ENCODE peak calls at places on chromosomes 6 and 20, in five cellular contexts. Y is GM12865, C is Daoy, X is progenitor cell of endocrine pancreas, F is endothelial cell. O is an unnamed sample.

GRCh38 chr6:39733704-39734103 is 8.5 kb upstream of the KIF6 start:
- DNase-seq in F (no peak), C (no peak), Y (no peak), X (no peak), O (no peak)

GRCh38 chr6:125867483-125867935 is 76.7 kb downstream of the NCOA7 start:
- DNase-seq in Y (no peak), F (no peak), C (peak), X (no peak), O (no peak)

GRCh38 chr20:23684261-23684660 is 4.6 kb downstream of the CST4 start:
- DNase-seq in Y (no peak), X (no peak), C (no peak), F (no peak), O (no peak)

GRCh38 chr20:58054744-58055373 is 173.6 kb downstream of the ANKRD60 start:
- DNase-seq in X (no peak), C (peak), F (peak), Y (no peak), O (no peak)

GRCh38 chr20:56391596-56392281 is at the start of gene AURKA:
- DNase-seq in C (peak), X (no peak), Y (no peak), F (no peak), O (no peak)

GRCh38 chr20:48912065-48912464 is 9.4 kb upstream of the ARFGEF2 start:
- DNase-seq in F (no peak), Y (peak), C (no peak), X (no peak), O (no peak)

GRCh38 chr6:12328701-12329100 is 38.5 kb downstream of the EDN1 start:
- DNase-seq in F (no peak), X (no peak), Y (no peak), C (no peak), O (no peak)

GRCh38 chr20:50052952-50053789 is 59.8 kb downstream of the UBE2V1 start:
- DNase-seq in Y (no peak), F (no peak), X (no peak), C (no peak), O (no peak)

GRCh38 chr20:47785321-47785899 is at the start of gene SULF2:
- DNase-seq in F (peak), X (peak), C (no peak), Y (no peak), O (no peak)

GRCh38 chr20:46400828-46401477 is 5.5 kb downstream of the ELMO2 start:
- DNase-seq in X (no peak), C (peak), Y (no peak), F (no peak), O (peak)

GRCh38 chr20:58236612-58237317 is 8.3 kb upstream of the ANKRD60 start:
- DNase-seq in Y (peak), F (peak), C (peak), X (peak), O (peak)

GRCh38 chr6:141562181-141562800 is 570.4 kb upstream of the GJE1 start:
- DNase-seq in F (peak), C (peak), Y (peak), X (peak), O (peak)

GRCh38 chr20:38830356-38830755 is 24.9 kb downstream of the PPP1R16B start:
- DNase-seq in X (no peak), C (no peak), F (no peak), Y (no peak), O (no peak)

GRCh38 chr20:50110141-50111047 is 2.6 kb downstream of the UBE2V1 start:
- DNase-seq in C (peak), Y (peak), F (peak), X (no peak), O (peak)

GRCh38 chr6:37878150-37878710 is 58.7 kb downstream of the ZFAND3 start:
- DNase-seq in C (no peak), X (no peak), F (no peak), Y (no peak), O (no peak)

GRCh38 chr20:10060223-10060622 is 25.4 kb downstream of the ANKEF1 start:
- DNase-seq in X (no peak), C (peak), Y (peak), F (no peak), O (no peak)

GRCh38 chr6:47420394-47421371 is 56.9 kb upstream of the CD2AP start:
- DNase-seq in C (peak), X (no peak), Y (no peak), F (no peak), O (no peak)

GRCh38 chr6:130928993-130929678 is 101.9 kb downstream of the SMLR1 start:
- DNase-seq in X (no peak), F (no peak), Y (no peak), C (no peak), O (no peak)

GRCh38 chr20:40695214-40695613 is 6.2 kb upstream of the MAFB start:
- DNase-seq in X (no peak), C (no peak), F (no peak), Y (no peak), O (no peak)

GRCh38 chr6:85449818-85450577 is at the start of gene NT5E:
- DNase-seq in C (peak), Y (peak), X (peak), F (peak), O (peak)

GRCh38 chr6:137749595-137750215 is 117.4 kb upstream of the TNFAIP3 start:
- DNase-seq in F (no peak), X (no peak), Y (no peak), C (peak), O (no peak)

GRCh38 chr6:46035242-46035641 is 19.6 kb upstream of the CLIC5 start:
- DNase-seq in Y (no peak), C (no peak), X (no peak), F (no peak), O (no peak)

GRCh38 chr6:43267619-43268347 is 24.5 kb downstream of the TTBK1 start:
- DNase-seq in Y (no peak), C (no peak), X (no peak), F (no peak), O (no peak)

GRCh38 chr20:4875578-4876067 is 125.7 kb downstream of the SLC23A2 start:
- DNase-seq in C (no peak), X (no peak), F (no peak), Y (peak), O (no peak)

GRCh38 chr6:169851641-169852503 is 100.5 kb downstream of the ERMARD start:
- DNase-seq in Y (no peak), X (no peak), C (peak), F (peak), O (no peak)

GRCh38 chr20:56766528-56766927 is 137.4 kb downstream of the TFAP2C start:
- DNase-seq in F (no peak), X (no peak), Y (no peak), C (no peak), O (no peak)

GRCh38 chr20:3209946-3210317 is 634 bp downstream of the ITPA start:
- DNase-seq in X (no peak), F (no peak), C (no peak), Y (peak), O (no peak)

GRCh38 chr6:50062051-50062450 is 12.3 kb upstream of the DEFB112 start:
- DNase-seq in C (no peak), F (peak), Y (peak), X (no peak), O (no peak)

GRCh38 chr20:25071722-25072121 is 10.2 kb downstream of the VSX1 start:
- DNase-seq in F (peak), C (no peak), Y (no peak), X (no peak), O (no peak)

GRCh38 chr6:41551086-41551702 is 5.0 kb downstream of the FOXP4 start:
- DNase-seq in F (no peak), Y (no peak), C (no peak), X (no peak), O (no peak)

GRCh38 chr6:44480097-44480539 is 92.6 kb downstream of the CDC5L start:
- DNase-seq in X (no peak), Y (no peak), F (no peak), C (no peak), O (no peak)